ENCODE peak calls at places on chromosome 5, in six cellular contexts. Z is H9, Y is SHP77 treated with DMSO at 0.1 percent for 48 hours, F is neural crest cell, D is mesothelial cell of epicardium, B is amniotic stem cell. H is an unnamed sample.

GRCh38 chr5:36363101-36363500 is 61.4 kb upstream of the RANBP3L start:
- DNase-seq in Z (peak), Y (no peak), F (no peak), D (no peak), B (no peak), H (no peak)

GRCh38 chr5:142816577-142816976 is 46.4 kb downstream of the ARHGAP26 start:
- DNase-seq in Z (no peak), Y (no peak), F (no peak), D (no peak), B (no peak), H (no peak)

GRCh38 chr5:109191153-109191558 is 218.6 kb downstream of the PJA2 start:
- DNase-seq in Z (no peak), Y (no peak), F (no peak), D (no peak), B (no peak), H (no peak)

GRCh38 chr5:35877655-35878054 is 21.0 kb downstream of the IL7R start:
- DNase-seq in Z (no peak), Y (no peak), F (no peak), D (no peak), B (no peak), H (no peak)

GRCh38 chr5:172869734-172870133 is 35.7 kb downstream of the ERGIC1 start:
- DNase-seq in Z (no peak), Y (no peak), F (no peak), D (no peak), B (no peak), H (no peak)

GRCh38 chr5:91281409-91281808 is 101.7 kb downstream of the ARRDC3 start:
- DNase-seq in Z (no peak), Y (no peak), F (no peak), D (no peak), B (peak), H (no peak)

GRCh38 chr5:174559141-174559540 is 165.2 kb upstream of the MSX2 start:
- DNase-seq in Z (no peak), Y (no peak), F (no peak), D (no peak), B (no peak), H (no peak)

GRCh38 chr5:7317751-7318150 is 78.2 kb upstream of the ADCY2 start:
- DNase-seq in Z (no peak), Y (no peak), F (no peak), D (no peak), B (no peak), H (no peak)

GRCh38 chr5:115428248-115428647 is 116.3 kb downstream of the FEM1C start:
- DNase-seq in Z (no peak), Y (no peak), F (no peak), D (no peak), B (no peak), H (no peak)

GRCh38 chr5:67879619-67880357 is 335.8 kb upstream of the PIK3R1 start:
- DNase-seq in Z (no peak), Y (no peak), F (no peak), D (no peak), B (no peak), H (no peak)

H was measured in endothelial cell.